ENCODE peak calls at places on chromosomes 16 and 17, in four cellular contexts. J, D, I and T are unnamed samples.

GRCh38 chr16:3045758-3046505 is 429 bp upstream of the MMP25 start:
- DNase-seq in D (no peak), J (peak), I (no peak), T (peak)

GRCh38 chr17:57834146-57834741 is 15.6 kb downstream of the MRPS23 start:
- DNase-seq in D (no peak), J (peak), I (no peak), T (peak)

GRCh38 chr16:71933913-71934696 is 38.8 kb downstream of the IST1 start:
- DNase-seq in D (peak), J (no peak), I (no peak), T (no peak)

GRCh38 chr17:41907185-41907556 is 11.6 kb downstream of the ACLY start:
- DNase-seq in D (no peak), I (no peak), J (no peak), T (no peak)

GRCh38 chr17:9371019-9371418 is 204.6 kb downstream of the STX8 start:
- DNase-seq in D (no peak), J (no peak), I (peak), T (no peak)

GRCh38 chr17:5055543-5055942 is 20.3 kb upstream of the SLC52A1 start:
- DNase-seq in J (no peak), D (peak), I (no peak), T (peak)

GRCh38 chr17:1511756-1512321 is 4.6 kb downstream of the INPP5K start:
- DNase-seq in I (no peak), D (peak), J (no peak), T (no peak)

GRCh38 chr17:395974-396373 is 43.4 kb upstream of the RPH3AL start:
- DNase-seq in J (no peak), I (no peak), D (no peak), T (no peak)

GRCh38 chr17:6046431-6046830 is 23.7 kb upstream of the WSCD1 start:
- DNase-seq in J (no peak), D (no peak), I (no peak), T (no peak)

GRCh38 chr16:4847774-4848587 is 700 bp downstream of the UBN1 start:
- DNase-seq in J (peak), D (peak), I (no peak), T (peak)

GRCh38 chr16:23428351-23428750 is 24.6 kb downstream of the COG7 start:
- DNase-seq in I (no peak), D (no peak), J (no peak), T (no peak)

GRCh38 chr17:27807567-27808470 is 7.5 kb upstream of the NOS2 start:
- DNase-seq in I (peak), D (peak), J (no peak), T (no peak)

GRCh38 chr17:6508519-6509294 is 47.6 kb downstream of the PITPNM3 start:
- DNase-seq in D (no peak), J (no peak), I (no peak), T (no peak)

GRCh38 chr16:80084614-80085013 is 456.2 kb upstream of the DYNLRB2 start:
- DNase-seq in D (peak), I (no peak), J (peak), T (no peak)

GRCh38 chr16:9755076-9755475 is 427.2 kb downstream of the GRIN2A start:
- DNase-seq in I (no peak), J (no peak), D (no peak), T (no peak)

GRCh38 chr17:63024716-63025115 is 58.7 kb downstream of the TANC2 start:
- DNase-seq in J (no peak), D (no peak), I (no peak), T (no peak)

GRCh38 chr16:76193851-76194620 is 83.2 kb upstream of the CNTNAP4 start:
- DNase-seq in D (no peak), J (no peak), I (no peak), T (no peak)

GRCh38 chr16:23072769-23073549 is 76.3 kb downstream of the USP31 start:
- DNase-seq in I (no peak), D (no peak), J (no peak), T (peak)

GRCh38 chr16:77191259-77191969 is 424 bp downstream of the MON1B start:
- DNase-seq in D (peak), I (no peak), J (no peak), T (peak)

GRCh38 chr17:7046127-7046724 is 2.3 kb upstream of the SLC16A11 start:
- DNase-seq in D (no peak), J (peak), I (no peak), T (no peak)

GRCh38 chr16:48539485-48540221 is 70.3 kb downstream of the N4BP1 start:
- DNase-seq in J (no peak), D (no peak), I (no peak), T (no peak)

GRCh38 chr17:17467720-17468119 is 9.1 kb upstream of the MED9 start:
- DNase-seq in J (no peak), D (no peak), I (no peak), T (no peak)

GRCh38 chr17:4327638-4328037 is 38.8 kb downstream of the UBE2G1 start:
- DNase-seq in J (no peak), I (no peak), D (no peak), T (no peak)

GRCh38 chr17:58756246-58757161 is 850 bp downstream of the PPM1E start:
- DNase-seq in D (peak), J (peak), I (no peak), T (peak)

GRCh38 chr17:80596760-80597608 is 52.3 kb downstream of the RPTOR start:
- DNase-seq in D (no peak), J (no peak), I (no peak), T (no peak)

GRCh38 chr16:21523411-21524067 is 75.8 kb upstream of the METTL9 start:
- DNase-seq in D (no peak), J (no peak), I (no peak), T (no peak)

GRCh38 chr16:18041864-18042834 is 294.4 kb downstream of the NPIPA8 start:
- DNase-seq in I (no peak), J (no peak), D (no peak), T (no peak)

GRCh38 chr17:44864831-44865230 is 17.1 kb downstream of the HIGD1B start:
- DNase-seq in I (no peak), D (no peak), J (no peak), T (no peak)

GRCh38 chr17:44865921-44866320 is 18.2 kb downstream of the HIGD1B start:
- DNase-seq in J (no peak), I (no peak), D (no peak), T (no peak)

GRCh38 chr17:44863254-44863918 is 15.7 kb downstream of the HIGD1B start:
- DNase-seq in I (no peak), D (no peak), J (no peak), T (no peak)

GRCh38 chr17:44867841-44868240 is 20.2 kb downstream of the HIGD1B start:
- DNase-seq in J (no peak), D (no peak), I (no peak), T (no peak)

DNA sequence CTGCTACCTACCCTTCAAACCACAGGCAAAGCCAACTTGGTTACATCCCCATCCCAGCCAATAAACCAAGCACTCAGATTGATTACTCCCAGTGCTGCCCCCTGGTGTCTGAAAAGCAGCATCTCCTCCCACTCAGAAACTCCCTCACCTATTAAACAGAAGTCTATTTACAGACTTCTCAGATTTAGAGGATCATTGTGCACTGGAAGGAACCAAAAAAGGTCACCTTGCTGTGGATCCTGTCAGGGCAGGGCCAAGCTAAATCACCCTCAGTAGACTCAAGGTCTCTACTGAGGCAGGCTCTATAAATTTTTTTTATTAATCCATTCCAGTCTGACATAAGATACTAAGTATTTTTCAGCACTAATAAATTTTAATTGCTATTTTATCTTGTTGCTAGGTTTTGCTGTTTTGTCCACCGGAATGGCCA is 17.6 kb downstream of the HIGD1B start:
- DNase-seq in I (no peak), D (peak), J (peak), T (peak)
- TF ChIP-seq USF1 in I (no peak), D (no peak), J (no peak), T (no peak)

GRCh38 chr16:86018487-86018886 is 119.5 kb downstream of the IRF8 start:
- DNase-seq in J (no peak), D (no peak), I (no peak), T (no peak)
- TF ChIP-seq USF1 in J (no peak), D (no peak), I (no peak), T (no peak)

GRCh38 chr17:50707296-50708049 is at the start of gene ANKRD40:
- DNase-seq in I (peak), D (peak), J (peak), T (peak)
- TF ChIP-seq USF1 in I (peak), D (peak), J (peak), T (peak)

DNA sequence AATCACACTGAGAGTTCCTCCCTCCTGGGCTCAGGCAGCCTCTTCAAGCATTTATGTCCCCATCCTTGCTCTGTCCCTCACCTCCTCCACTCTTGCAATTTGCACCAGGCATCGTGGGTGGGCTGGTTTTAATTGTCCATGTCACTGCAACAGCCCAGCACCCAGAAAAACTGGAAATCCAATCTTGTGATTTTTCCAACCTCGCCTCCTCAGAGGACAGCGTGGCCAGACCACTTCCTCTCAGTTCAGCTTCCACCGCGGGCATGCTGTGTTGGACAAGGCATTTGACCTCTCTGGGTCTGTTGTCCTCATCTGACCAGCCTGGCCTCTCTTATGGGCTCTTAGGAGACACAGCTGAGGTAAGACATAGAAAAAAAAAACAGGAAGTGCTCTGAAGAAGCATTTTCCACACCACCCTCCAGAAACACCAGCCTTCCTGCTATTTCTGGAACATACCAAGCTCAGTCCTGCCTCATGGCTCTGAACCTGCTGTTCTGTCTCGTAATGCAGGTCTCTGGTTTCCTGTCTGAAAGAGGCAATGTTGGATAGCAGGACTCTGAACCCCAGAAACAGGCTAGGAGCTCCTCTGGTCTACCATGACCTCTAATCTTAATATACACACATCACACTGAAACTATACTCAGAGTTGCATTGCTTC is 8.3 kb downstream of the TMEM114 start:
- DNase-seq in D (no peak), J (no peak), I (no peak), T (no peak)
- TF ChIP-seq USF1 in D (no peak), J (no peak), I (no peak), T (no peak)

GRCh38 chr16:67394271-67395104 is 1.2 kb upstream of the TPPP3 start:
- DNase-seq in J (peak), I (no peak), D (no peak), T (no peak)

GRCh38 chr16:67393790-67394270 is 532 bp upstream of the TPPP3 start:
- DNase-seq in I (no peak), D (no peak), J (no peak), T (no peak)

GRCh38 chr16:67391424-67392300 is 1.6 kb downstream of the TPPP3 start:
- DNase-seq in I (no peak), J (no peak), D (no peak), T (peak)

GRCh38 chr16:67392301-67393059 is 818 bp downstream of the TPPP3 start:
- DNase-seq in J (no peak), I (no peak), D (no peak), T (no peak)

GRCh38 chr16:67393111-67393789 is at the start of gene TPPP3:
- DNase-seq in D (peak), J (peak), I (no peak), T (peak)
- TF ChIP-seq USF1 in D (no peak), J (no peak), I (no peak), T (no peak)

GRCh38 chr16:1530349-1530882 is 3.0 kb upstream of the TMEM204 start:
- DNase-seq in I (no peak), D (no peak), J (no peak), T (no peak)
- TF ChIP-seq USF1 in I (no peak), D (no peak), J (no peak), T (no peak)

GRCh38 chr17:37553357-37553966 is 55.8 kb downstream of the SYNRG start:
- DNase-seq in I (no peak), J (no peak), D (no peak), T (no peak)

GRCh38 chr17:37557482-37557881 is 51.7 kb downstream of the SYNRG start:
- DNase-seq in J (no peak), D (no peak), I (no peak), T (no peak)

GRCh38 chr17:37555386-37555785 is 53.8 kb downstream of the SYNRG start:
- DNase-seq in D (no peak), I (no peak), J (no peak), T (no peak)

GRCh38 chr17:37562016-37562745 is 47.0 kb downstream of the SYNRG start:
- DNase-seq in D (peak), I (no peak), J (no peak), T (peak)

GRCh38 chr17:37558299-37558698 is 50.9 kb downstream of the SYNRG start:
- DNase-seq in D (no peak), J (no peak), I (no peak), T (no peak)
- TF ChIP-seq USF1 in D (no peak), J (no peak), I (no peak), T (no peak)

GRCh38 chr17:48723555-48724239 is 712 bp downstream of the PRAC2 start:
- DNase-seq in J (peak), D (no peak), I (no peak), T (no peak)
- TF ChIP-seq USF1 in J (no peak), D (no peak), I (no peak), T (no peak)